ENCODE peak calls at places on chromosomes 4 and X, in nine cellular contexts. One of them, this sample, is unnamed. For H3K79me2, the result is how much of the 10 kb centered on the place peaks cover.

GRCh38 chrX:43878902-43879526 is 3.2 kb downstream of the MAOB start:
- DNase-seq in H1: no peak
- DNase-seq in endothelial cell of umbilical vein: no peak
- DNase-seq in astrocyte: no peak
- DNase-seq in DND-41: no peak
- DNase-seq in GM23248: no peak
- DNase-seq in PC-3: no peak
- DNase-seq in mammary epithelial cell: no peak
- DNase-seq in H9: no peak
- DNase-seq in this sample: no peak

GRCh38 chrX:15574017-15574416 is 26.7 kb downstream of the ACE2 start:
- DNase-seq in H1: no peak
- DNase-seq in endothelial cell of umbilical vein: no peak
- DNase-seq in astrocyte: no peak
- DNase-seq in DND-41: no peak
- DNase-seq in GM23248: no peak
- DNase-seq in PC-3: no peak
- DNase-seq in mammary epithelial cell: no peak
- DNase-seq in H9: no peak
- DNase-seq in this sample: peak

GRCh38 chrX:105975382-105975781 is 63.1 kb downstream of the SERPINA7 start:
- DNase-seq in H1: no peak
- DNase-seq in endothelial cell of umbilical vein: no peak
- DNase-seq in astrocyte: no peak
- DNase-seq in DND-41: no peak
- DNase-seq in GM23248: no peak
- DNase-seq in PC-3: peak
- DNase-seq in mammary epithelial cell: peak
- DNase-seq in H9: no peak
- DNase-seq in this sample: no peak

GRCh38 chrX:153351981-153352380 is 18.0 kb downstream of the ZNF275 start:
- DNase-seq in H1: no peak
- DNase-seq in endothelial cell of umbilical vein: no peak
- DNase-seq in astrocyte: no peak
- DNase-seq in DND-41: no peak
- DNase-seq in GM23248: no peak
- DNase-seq in PC-3: no peak
- DNase-seq in mammary epithelial cell: no peak
- DNase-seq in H9: no peak
- DNase-seq in this sample: no peak

GRCh38 chr4:104616401-104616820 is 121.7 kb upstream of the CXXC4 start:
- DNase-seq in H1: no peak
- DNase-seq in endothelial cell of umbilical vein: no peak
- DNase-seq in astrocyte: no peak
- DNase-seq in DND-41: no peak
- DNase-seq in GM23248: no peak
- DNase-seq in PC-3: no peak
- DNase-seq in mammary epithelial cell: no peak
- DNase-seq in H9: no peak
- DNase-seq in this sample: no peak

GRCh38 chr4:35772291-35772690 is 472.0 kb downstream of the ARAP2 start:
- DNase-seq in H1: no peak
- DNase-seq in endothelial cell of umbilical vein: no peak
- DNase-seq in astrocyte: peak
- DNase-seq in DND-41: no peak
- DNase-seq in GM23248: no peak
- DNase-seq in PC-3: peak
- DNase-seq in mammary epithelial cell: peak
- DNase-seq in H9: no peak
- DNase-seq in this sample: no peak

GRCh38 chr4:82785248-82786003 is 13.2 kb downstream of the SCD5 start:
- DNase-seq in H1: no peak
- DNase-seq in endothelial cell of umbilical vein: peak
- DNase-seq in astrocyte: peak
- DNase-seq in DND-41: no peak
- DNase-seq in GM23248: peak
- DNase-seq in PC-3: peak
- DNase-seq in mammary epithelial cell: peak
- DNase-seq in H9: peak
- DNase-seq in this sample: peak

GRCh38 chrX:75603833-75604232 is 81.0 kb upstream of the ZDHHC15 start:
- DNase-seq in H1: no peak
- DNase-seq in endothelial cell of umbilical vein: peak
- DNase-seq in astrocyte: no peak
- DNase-seq in DND-41: no peak
- DNase-seq in GM23248: peak
- DNase-seq in PC-3: peak
- DNase-seq in mammary epithelial cell: peak
- DNase-seq in H9: no peak
- DNase-seq in this sample: no peak

GRCh38 chrX:17160971-17161370 is 214.0 kb upstream of the NHS start:
- DNase-seq in H1: no peak
- DNase-seq in endothelial cell of umbilical vein: no peak
- DNase-seq in astrocyte: no peak
- DNase-seq in DND-41: no peak
- DNase-seq in GM23248: peak
- DNase-seq in PC-3: peak
- DNase-seq in mammary epithelial cell: no peak
- DNase-seq in H9: no peak
- DNase-seq in this sample: no peak

GRCh38 chrX:12401252-12401651 is 263.0 kb downstream of the FRMPD4 start:
- DNase-seq in H1: no peak
- DNase-seq in endothelial cell of umbilical vein: no peak
- DNase-seq in astrocyte: no peak
- DNase-seq in DND-41: no peak
- DNase-seq in GM23248: no peak
- DNase-seq in PC-3: no peak
- DNase-seq in mammary epithelial cell: no peak
- DNase-seq in H9: no peak
- DNase-seq in this sample: no peak

GRCh38 chr4:93299116-93299515 is 529.4 kb upstream of the ATOH1 start:
- DNase-seq in H1: no peak
- DNase-seq in endothelial cell of umbilical vein: no peak
- DNase-seq in astrocyte: no peak
- DNase-seq in DND-41: no peak
- DNase-seq in GM23248: no peak
- DNase-seq in PC-3: no peak
- DNase-seq in mammary epithelial cell: no peak
- DNase-seq in H9: no peak
- DNase-seq in this sample: no peak

GRCh38 chr4:150119492-150119891 is 41.2 kb downstream of the DCLK2 start:
- DNase-seq in H1: no peak
- DNase-seq in endothelial cell of umbilical vein: peak
- DNase-seq in astrocyte: peak
- DNase-seq in DND-41: no peak
- DNase-seq in GM23248: peak
- DNase-seq in PC-3: peak
- DNase-seq in mammary epithelial cell: no peak
- DNase-seq in H9: no peak
- DNase-seq in this sample: no peak

GRCh38 chrX:147912093-147912801 is 528 bp downstream of the FMR1 start:
- DNase-seq in H1: peak
- DNase-seq in endothelial cell of umbilical vein: peak
- DNase-seq in astrocyte: peak
- DNase-seq in DND-41: peak
- DNase-seq in GM23248: peak
- DNase-seq in PC-3: peak
- DNase-seq in mammary epithelial cell: peak
- DNase-seq in H9: no peak
- DNase-seq in this sample: peak

GRCh38 chrX:87049567-87049966 is 468.0 kb upstream of the KLHL4 start:
- DNase-seq in H1: no peak
- DNase-seq in endothelial cell of umbilical vein: no peak
- DNase-seq in astrocyte: no peak
- DNase-seq in DND-41: no peak
- DNase-seq in GM23248: no peak
- DNase-seq in PC-3: no peak
- DNase-seq in mammary epithelial cell: no peak
- DNase-seq in H9: no peak
- DNase-seq in this sample: no peak

GRCh38 chr4:17055788-17056187 is 157.3 kb upstream of the LDB2 start:
- DNase-seq in H1: no peak
- DNase-seq in endothelial cell of umbilical vein: peak
- DNase-seq in astrocyte: peak
- DNase-seq in DND-41: no peak
- DNase-seq in GM23248: peak
- DNase-seq in PC-3: no peak
- DNase-seq in mammary epithelial cell: no peak
- DNase-seq in H9: no peak
- DNase-seq in this sample: peak

GRCh38 chr4:3877236-3877635 is 111.1 kb downstream of the ADRA2C start:
- DNase-seq in H1: no peak
- DNase-seq in endothelial cell of umbilical vein: no peak
- DNase-seq in astrocyte: no peak
- DNase-seq in DND-41: no peak
- DNase-seq in GM23248: peak
- DNase-seq in PC-3: no peak
- DNase-seq in mammary epithelial cell: no peak
- DNase-seq in H9: no peak
- DNase-seq in this sample: peak

DNA sequence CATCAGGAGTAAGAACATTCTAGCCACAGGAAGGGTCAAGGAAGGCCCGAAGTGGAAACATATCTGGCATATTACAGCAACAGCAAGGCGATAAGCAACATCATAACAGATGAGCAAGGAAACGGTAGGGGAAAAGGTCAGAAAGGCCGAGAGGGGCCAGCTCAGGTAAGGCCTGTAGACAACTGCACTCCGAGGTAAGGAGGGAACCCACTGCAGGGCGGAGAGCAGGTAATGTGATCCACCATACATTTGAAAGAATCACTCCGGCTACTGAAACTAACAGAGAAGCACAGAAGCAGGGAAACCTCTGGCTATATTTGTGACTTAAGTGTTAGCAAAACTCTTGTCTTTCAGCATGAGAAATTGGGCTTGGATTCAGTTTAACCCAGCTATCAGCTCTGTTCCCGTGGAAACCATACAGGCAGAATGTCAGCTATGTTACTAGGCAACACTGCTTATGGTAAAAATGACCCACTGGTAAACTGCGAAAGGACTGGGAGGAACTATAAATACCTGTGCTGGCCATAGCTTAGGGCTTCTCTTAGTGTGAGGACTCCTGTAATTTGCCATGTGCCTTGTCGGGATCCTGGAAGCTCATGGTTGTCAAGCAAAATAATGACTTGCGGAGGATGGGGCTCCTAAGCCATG is 31.0 kb downstream of the FRYL start:
- DNase-seq in H1: no peak
- DNase-seq in endothelial cell of umbilical vein: no peak
- DNase-seq in astrocyte: peak
- DNase-seq in DND-41: no peak
- DNase-seq in GM23248: no peak
- DNase-seq in PC-3: no peak
- DNase-seq in mammary epithelial cell: no peak
- DNase-seq in H9: no peak
- DNase-seq in this sample: peak
- H3K79me2 ChIP-seq in H1: half or more
- H3K79me2 ChIP-seq in endothelial cell of umbilical vein: half or more
- H3K79me2 ChIP-seq in astrocyte: half or more
- H3K79me2 ChIP-seq in DND-41: half or more
- H3K79me2 ChIP-seq in GM23248: half or more
- H3K79me2 ChIP-seq in PC-3: half or more
- H3K79me2 ChIP-seq in mammary epithelial cell: half or more
- H3K79me2 ChIP-seq in H9: under half
- H3K79me2 ChIP-seq in this sample: half or more

GRCh38 chr4:168882650-168883233 is 127.3 kb downstream of the CBR4 start:
- DNase-seq in H1: no peak
- DNase-seq in endothelial cell of umbilical vein: no peak
- DNase-seq in astrocyte: no peak
- DNase-seq in DND-41: no peak
- DNase-seq in GM23248: peak
- DNase-seq in PC-3: peak
- DNase-seq in mammary epithelial cell: peak
- DNase-seq in H9: no peak
- DNase-seq in this sample: peak
- H3K79me2 ChIP-seq in H1: under half
- H3K79me2 ChIP-seq in endothelial cell of umbilical vein: under half
- H3K79me2 ChIP-seq in astrocyte: half or more
- H3K79me2 ChIP-seq in DND-41: under half
- H3K79me2 ChIP-seq in GM23248: under half
- H3K79me2 ChIP-seq in PC-3: under half
- H3K79me2 ChIP-seq in mammary epithelial cell: half or more
- H3K79me2 ChIP-seq in H9: under half
- H3K79me2 ChIP-seq in this sample: half or more

DNA sequence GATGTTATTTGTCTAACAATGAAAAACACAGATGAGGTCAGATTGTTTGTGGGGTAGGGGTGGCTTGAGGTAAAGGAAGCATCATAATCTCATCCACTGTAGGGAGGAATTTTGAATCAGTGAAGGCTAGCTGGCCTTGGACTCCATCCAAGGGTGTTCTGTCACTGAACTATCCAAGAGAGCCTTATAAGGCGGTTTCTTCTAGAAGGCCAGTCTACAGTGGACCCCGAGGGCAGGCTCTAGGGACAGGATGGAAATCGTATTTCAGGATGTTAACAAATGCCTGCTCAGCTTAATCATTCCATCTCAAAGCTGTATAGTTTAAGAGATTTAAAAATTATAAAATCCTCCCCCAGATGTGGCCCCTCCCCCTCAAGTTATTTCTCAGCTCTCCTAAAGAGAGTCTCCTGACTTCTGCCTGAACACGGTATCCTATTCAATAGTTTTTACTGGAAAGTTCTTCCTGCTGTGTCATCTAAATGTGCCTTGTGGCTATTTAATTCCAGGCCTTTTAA is 8.1 kb downstream of the IGFBP7 start:
- DNase-seq in H1: no peak
- DNase-seq in endothelial cell of umbilical vein: peak
- DNase-seq in astrocyte: peak
- DNase-seq in DND-41: no peak
- DNase-seq in GM23248: peak
- DNase-seq in PC-3: peak
- DNase-seq in mammary epithelial cell: peak
- DNase-seq in H9: no peak
- DNase-seq in this sample: peak
- H3K79me2 ChIP-seq in H1: under half
- H3K79me2 ChIP-seq in endothelial cell of umbilical vein: half or more
- H3K79me2 ChIP-seq in astrocyte: half or more
- H3K79me2 ChIP-seq in DND-41: under half
- H3K79me2 ChIP-seq in GM23248: half or more
- H3K79me2 ChIP-seq in PC-3: under half
- H3K79me2 ChIP-seq in mammary epithelial cell: half or more
- H3K79me2 ChIP-seq in H9: under half
- H3K79me2 ChIP-seq in this sample: half or more

DNA sequence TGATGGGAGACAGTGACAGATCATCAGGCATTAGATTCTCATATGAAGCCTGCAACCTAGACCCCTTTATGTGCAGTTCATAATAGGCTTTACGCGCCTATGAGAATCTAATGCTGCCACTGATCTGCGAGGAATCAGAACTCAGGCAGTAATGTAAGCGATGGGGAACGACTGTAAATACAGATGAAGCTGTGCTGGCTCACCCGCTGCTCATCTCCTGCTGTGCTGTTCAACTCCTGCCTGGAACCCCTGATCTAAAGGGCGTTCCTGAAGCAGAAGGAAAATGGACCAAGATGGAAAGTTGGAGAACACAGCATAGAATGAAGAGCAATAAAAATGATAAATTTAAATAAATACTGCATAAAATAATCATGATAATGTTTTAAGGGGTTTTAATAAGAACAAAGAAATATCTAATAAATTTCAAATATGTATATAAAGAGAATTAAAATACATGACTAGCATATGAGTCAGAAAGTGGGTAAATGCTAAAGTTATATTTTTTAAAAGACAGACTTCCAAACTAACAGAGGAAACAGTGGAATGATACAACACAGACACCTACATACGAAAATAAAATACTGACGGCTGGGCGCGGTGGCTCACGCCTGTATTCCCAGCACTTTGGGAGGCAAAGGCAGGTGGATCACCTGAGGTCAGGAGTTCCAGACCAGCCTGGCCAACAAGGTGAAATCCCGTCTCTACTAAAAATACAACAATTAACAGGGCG is 59.2 kb downstream of the RBM47 start:
- DNase-seq in H1: no peak
- DNase-seq in endothelial cell of umbilical vein: no peak
- DNase-seq in astrocyte: no peak
- DNase-seq in DND-41: no peak
- DNase-seq in GM23248: no peak
- DNase-seq in PC-3: peak
- DNase-seq in mammary epithelial cell: no peak
- DNase-seq in H9: no peak
- DNase-seq in this sample: no peak
- H3K79me2 ChIP-seq in H1: half or more
- H3K79me2 ChIP-seq in endothelial cell of umbilical vein: under half
- H3K79me2 ChIP-seq in astrocyte: under half
- H3K79me2 ChIP-seq in DND-41: under half
- H3K79me2 ChIP-seq in GM23248: under half
- H3K79me2 ChIP-seq in PC-3: under half
- H3K79me2 ChIP-seq in mammary epithelial cell: under half
- H3K79me2 ChIP-seq in H9: under half
- H3K79me2 ChIP-seq in this sample: under half

This sample was measured in osteoblast.